ENCODE peak calls at places on chromosomes 6 and 20, in ten cellular contexts. P, U, D, Z, X, T, W, N, Q and O are unnamed samples.

GRCh38 chr6:136510782-136511181 is 39.4 kb downstream of the MAP7 start:
- DNase-seq in P (no peak), U (no peak), D (no peak), Z (no peak), X (no peak), T (no peak), W (no peak), N (no peak), Q (no peak), O (no peak)

GRCh38 chr6:74578339-74578738 is 627.5 kb downstream of the COL12A1 start:
- DNase-seq in P (no peak), U (no peak), D (peak), Z (no peak), X (no peak), T (no peak), W (peak), N (peak), Q (no peak), O (no peak)

GRCh38 chr6:143948208-143948607 is 59.9 kb downstream of the PLAGL1 start:
- DNase-seq in P (no peak), U (no peak), D (no peak), Z (no peak), X (no peak), T (no peak), W (no peak), N (no peak), Q (no peak), O (no peak)

GRCh38 chr20:3043381-3043780 is at the start of gene GNRH2:
- DNase-seq in P (no peak), U (no peak), D (no peak), Z (no peak), X (no peak), T (no peak), W (no peak), N (no peak), Q (no peak), O (no peak)

GRCh38 chr6:7173843-7174503 is 66.2 kb downstream of the RREB1 start:
- DNase-seq in P (no peak), U (no peak), D (no peak), Z (no peak), X (no peak), T (no peak), W (no peak), N (no peak), Q (no peak), O (no peak)

GRCh38 chr20:3449319-3449718 is 21.5 kb upstream of the ATRN start:
- DNase-seq in P (no peak), U (no peak), D (no peak), Z (no peak), X (no peak), T (no peak), W (no peak), N (no peak), Q (no peak), O (no peak)

GRCh38 chr6:108561742-108562502 is 1.2 kb downstream of the FOXO3 start:
- DNase-seq in P (no peak), U (peak), D (no peak), Z (no peak), X (no peak), T (peak), W (no peak), N (no peak), Q (no peak), O (no peak)

GRCh38 chr6:127463056-127463455 is 3.9 kb upstream of the KIAA0408 start:
- DNase-seq in P (no peak), U (no peak), D (no peak), Z (no peak), X (no peak), T (no peak), W (no peak), N (peak), Q (no peak), O (no peak)

GRCh38 chr6:15763364-15763763 is 100.5 kb upstream of the DTNBP1 start:
- DNase-seq in P (no peak), U (no peak), D (no peak), Z (no peak), X (no peak), T (no peak), W (no peak), N (peak), Q (no peak), O (no peak)

GRCh38 chr20:23111307-23111943 is 25.3 kb upstream of the CD93 start:
- DNase-seq in P (no peak), U (no peak), D (no peak), Z (no peak), X (no peak), T (no peak), W (no peak), N (no peak), Q (no peak), O (peak)

GRCh38 chr6:158174514-158174913 is 6.4 kb downstream of the GTF2H5 start:
- DNase-seq in P (no peak), U (no peak), D (peak), Z (no peak), X (no peak), T (no peak), W (peak), N (peak), Q (no peak), O (no peak)

GRCh38 chr6:107046316-107046715 is 18.3 kb downstream of the MTRES1 start:
- DNase-seq in P (no peak), U (no peak), D (no peak), Z (no peak), X (peak), T (no peak), W (no peak), N (peak), Q (no peak), O (peak)

GRCh38 chr6:75850026-75850385 is 101.0 kb downstream of the MYO6 start:
- DNase-seq in P (no peak), U (no peak), D (peak), Z (no peak), X (no peak), T (no peak), W (no peak), N (no peak), Q (no peak), O (no peak)

GRCh38 chr20:31717478-31717946 is 5.2 kb downstream of the BCL2L1 start:
- DNase-seq in P (no peak), U (no peak), D (no peak), Z (no peak), X (no peak), T (no peak), W (no peak), N (no peak), Q (no peak), O (no peak)

GRCh38 chr6:82875573-82876185 is 190.0 kb downstream of the UBE3D start:
- DNase-seq in P (no peak), U (no peak), D (peak), Z (no peak), X (no peak), T (no peak), W (peak), N (peak), Q (no peak), O (no peak)